ENCODE peak calls at places on chromosomes 3 and 15, in seven cellular contexts. P is kidney glomerular epithelial cell; R is COR-L47; B is neural progenitor cell; W is T follicular helper cell; F is central memory CD8-positive, alpha-beta T cell; S is activated CD4-positive, alpha-beta T cell treated with anti-CD3 and anti-CD28 coated beads, Interleukin-2, amount 50 U/mL, for 24 hours. V is an unnamed sample.

GRCh38 chr15:94970096-94970495 is 738.7 kb downstream of the MCTP2 start:
- DNase-seq in P (no peak), R (no peak), B (no peak), W (no peak), F (no peak), S (no peak), V (peak; percentile 45)

GRCh38 chr3:138396752-138397410 is 37.5 kb upstream of the ESYT3 start:
- DNase-seq in P (no peak), R (no peak), B (no peak), W (no peak), F (no peak), S (no peak), V (no peak)

GRCh38 chr15:51186121-51186795 is 91.6 kb upstream of the TNFAIP8L3 start:
- DNase-seq in P (no peak), R (peak; percentile 20), B (no peak), W (no peak), F (no peak), S (no peak), V (no peak)

GRCh38 chr15:57160823-57161560 is 215.3 kb upstream of the CGNL1 start:
- DNase-seq in P (no peak), R (no peak), B (no peak), W (no peak), F (no peak), S (no peak), V (no peak)

GRCh38 chr3:50616770-50617095 is 218 bp upstream of the MAPKAPK3 start:
- DNase-seq in P (peak; percentile 74), R (peak; percentile 15), B (peak; percentile 96), W (peak; percentile 91), F (peak; percentile 94), S (peak; percentile 94), V (peak; percentile 93)

GRCh38 chr15:99504071-99504822 is 61.5 kb upstream of the MEF2A start:
- DNase-seq in P (no peak), R (no peak), B (no peak), W (no peak), F (no peak), S (no peak), V (no peak)

GRCh38 chr3:141109761-141110160 is 58.6 kb downstream of the SPSB4 start:
- DNase-seq in P (no peak), R (no peak), B (no peak), W (no peak), F (no peak), S (no peak), V (no peak)

GRCh38 chr3:70550723-70551319 is 238.4 kb upstream of the MDFIC2 start:
- DNase-seq in P (peak; percentile 41), R (peak; percentile 1), B (peak; percentile 60), W (peak; percentile 60), F (peak; percentile 35), S (peak; percentile 74), V (peak; percentile 22)

GRCh38 chr3:191523099-191523498 is 62.1 kb downstream of the PYDC2 start:
- DNase-seq in P (no peak), R (peak; percentile 87), B (no peak), W (no peak), F (no peak), S (no peak), V (peak; percentile 4)

GRCh38 chr3:147157629-147158028 is 248.7 kb downstream of the ZIC4 start:
- DNase-seq in P (no peak), R (no peak), B (no peak), W (no peak), F (no peak), S (no peak), V (no peak)

GRCh38 chr15:71599404-71600225 is 210.7 kb upstream of the NR2E3 start:
- DNase-seq in P (no peak), R (no peak), B (no peak), W (no peak), F (no peak), S (no peak), V (peak; percentile 68)

GRCh38 chr3:46400846-46401245 is 6.0 kb downstream of the CCR5AS start:
- DNase-seq in P (no peak), R (no peak), B (no peak), W (no peak), F (no peak), S (no peak), V (no peak)

GRCh38 chr3:141399200-141399599 is 30.9 kb downstream of the ZBTB38 start:
- DNase-seq in P (no peak), R (no peak), B (no peak), W (no peak), F (no peak), S (no peak), V (no peak)